ENCODE peak calls at places on chromosome 18, in eight cellular contexts. F, E, X, Q, G, K, M and L are unnamed samples.
A peak's percentile ranks its signal among the peaks of the same experiment; 100 is the strongest.

GRCh38 chr18:74229005-74229404 is 62.8 kb downstream of the CYB5A start:
- DNase-seq in F (no peak), E (no peak), X (no peak), Q (no peak), G (no peak), K (no peak), M (no peak), L (no peak)

GRCh38 chr18:56853961-56854360 is 202.8 kb downstream of the WDR7 start:
- DNase-seq in F (peak; percentile 79), E (no peak), X (no peak), Q (no peak), G (no peak), K (no peak), M (no peak), L (no peak)

GRCh38 chr18:59460060-59460395 is 101.0 kb upstream of the LMAN1 start:
- DNase-seq in F (no peak), E (no peak), X (no peak), Q (no peak), G (no peak), K (no peak), M (no peak), L (no peak)

GRCh38 chr18:79389689-79390088 is 6.0 kb upstream of the NFATC1 start:
- DNase-seq in F (no peak), E (no peak), X (no peak), Q (no peak), G (no peak), K (no peak), M (no peak), L (no peak)

GRCh38 chr18:10878703-10879102 is 270.7 kb downstream of the PIEZO2 start:
- DNase-seq in F (no peak), E (peak; percentile 96), X (peak; percentile 73), Q (no peak), G (peak; percentile 41), K (no peak), M (no peak), L (peak; percentile 78)

GRCh38 chr18:57243624-57244179 is 96.8 kb downstream of the BOD1L2 start:
- DNase-seq in F (no peak), E (no peak), X (no peak), Q (no peak), G (no peak), K (no peak), M (no peak), L (no peak)

GRCh38 chr18:63186934-63187574 is 132.5 kb downstream of the BCL2 start:
- DNase-seq in F (no peak), E (peak; percentile 15), X (peak; percentile 20), Q (no peak), G (no peak), K (no peak), M (no peak), L (no peak)

GRCh38 chr18:56175309-56175708 is 463.1 kb downstream of the TXNL1 start:
- DNase-seq in F (no peak), E (no peak), X (no peak), Q (no peak), G (no peak), K (no peak), M (no peak), L (no peak)

GRCh38 chr18:62611395-62612241 is 88.8 kb downstream of the ZCCHC2 start:
- DNase-seq in F (no peak), E (no peak), X (no peak), Q (no peak), G (no peak), K (peak; percentile 29), M (no peak), L (no peak)

GRCh38 chr18:24917767-24918166 is 434.2 kb downstream of the ZNF521 start:
- DNase-seq in F (no peak), E (no peak), X (no peak), Q (no peak), G (no peak), K (no peak), M (no peak), L (no peak)

GRCh38 chr18:24504401-24504800 is 44.0 kb downstream of the HRH4 start:
- DNase-seq in F (no peak), E (no peak), X (no peak), Q (no peak), G (no peak), K (no peak), M (no peak), L (no peak)

GRCh38 chr18:23810396-23810795 is 121.1 kb downstream of the LAMA3 start:
- DNase-seq in F (no peak), E (no peak), X (peak; percentile 15), Q (no peak), G (peak; percentile 11), K (no peak), M (no peak), L (peak; percentile 24)

GRCh38 chr18:140670-141266 is 17.6 kb upstream of the USP14 start:
- DNase-seq in F (no peak), E (no peak), X (no peak), Q (no peak), G (no peak), K (no peak), M (no peak), L (no peak)

GRCh38 chr18:13584826-13585225 is 141.5 kb downstream of the FAM210A start:
- DNase-seq in F (no peak), E (no peak), X (no peak), Q (no peak), G (no peak), K (no peak), M (no peak), L (no peak)

GRCh38 chr18:28398491-28398890 is 221.6 kb upstream of the CDH2 start:
- DNase-seq in F (peak; percentile 39), E (no peak), X (no peak), Q (no peak), G (no peak), K (no peak), M (no peak), L (no peak)

GRCh38 chr18:10401489-10401888 is 52.9 kb upstream of the APCDD1 start:
- DNase-seq in F (no peak), E (no peak), X (no peak), Q (no peak), G (no peak), K (no peak), M (no peak), L (no peak)

GRCh38 chr18:26621161-26622026 is 73.0 kb upstream of the KCTD1 start:
- DNase-seq in F (no peak), E (peak; percentile 68), X (peak; percentile 52), Q (no peak), G (peak; percentile 34), K (peak; percentile 20), M (peak; percentile 26), L (peak; percentile 60)

GRCh38 chr18:48139427-48140347 is 209.2 kb upstream of the SMAD2 start:
- DNase-seq in F (peak; percentile 82), E (no peak), X (peak; percentile 72), Q (no peak), G (no peak), K (no peak), M (peak; percentile 76), L (no peak)

GRCh38 chr18:37364237-37364636 is 201.4 kb downstream of the CELF4 start:
- DNase-seq in F (no peak), E (no peak), X (no peak), Q (no peak), G (no peak), K (no peak), M (peak; percentile 49), L (no peak)

GRCh38 chr18:31694297-31694696 is 9.9 kb upstream of the B4GALT6 start:
- DNase-seq in F (no peak), E (no peak), X (no peak), Q (no peak), G (no peak), K (no peak), M (no peak), L (no peak)

GRCh38 chr18:31146809-31147208 is 15.8 kb downstream of the DSC1 start:
- DNase-seq in F (no peak), E (no peak), X (no peak), Q (no peak), G (no peak), K (no peak), M (no peak), L (no peak)

GRCh38 chr18:31683968-31684278 is 458 bp downstream of the B4GALT6 start:
- DNase-seq in F (no peak), E (no peak), X (no peak), Q (no peak), G (no peak), K (no peak), M (no peak), L (no peak)

GRCh38 chr18:45890606-45891005 is 65.1 kb downstream of the SIGLEC15 start:
- DNase-seq in F (no peak), E (no peak), X (no peak), Q (no peak), G (no peak), K (no peak), M (no peak), L (no peak)

GRCh38 chr18:68662779-68663178 is 52.1 kb downstream of the TMX3 start:
- DNase-seq in F (no peak), E (no peak), X (no peak), Q (no peak), G (no peak), K (no peak), M (no peak), L (no peak)